ENCODE peak calls at places on chromosomes 2 and 18, in five cellular contexts. X, C, P, M and V are unnamed samples.

GRCh38 chr18:58687871-58688308 is 16.6 kb downstream of the MALT1 start:
- DNase-seq in P (no peak), X (no peak), C (no peak), M (no peak), V (no peak)

GRCh38 chr2:48733067-48733503 is 22.4 kb downstream of the LHCGR start:
- DNase-seq in X (no peak), P (peak; percentile 10), C (no peak), M (no peak), V (no peak)

GRCh38 chr18:24731981-24732380 is 271.5 kb downstream of the HRH4 start:
- DNase-seq in C (no peak), P (no peak), X (no peak), M (no peak), V (peak; percentile 25)

GRCh38 chr18:50629148-50629631 is 69.3 kb downstream of the MAPK4 start:
- DNase-seq in M (peak; percentile 38), C (no peak), X (no peak), P (peak; percentile 37), V (peak; percentile 61)

GRCh38 chr2:120442541-120442922 is 96.6 kb downstream of the INHBB start:
- DNase-seq in M (no peak), P (no peak), C (no peak), X (no peak), V (no peak)

GRCh38 chr18:49446481-49446880 is 14.0 kb downstream of the DYM start:
- DNase-seq in X (no peak), M (no peak), C (no peak), P (no peak), V (no peak)

GRCh38 chr2:127586136-127586535 is 50.7 kb downstream of the MYO7B start:
- DNase-seq in C (no peak), M (no peak), P (no peak), X (no peak), V (no peak)

GRCh38 chr2:215301994-215302393 is 9.9 kb upstream of the ATIC start:
- DNase-seq in C (no peak), X (no peak), M (no peak), P (no peak), V (no peak)

GRCh38 chr18:49021076-49021432 is 70.3 kb upstream of the SMAD7 start:
- DNase-seq in M (no peak), X (no peak), C (no peak), P (no peak), V (no peak)

GRCh38 chr2:240249423-240250149 is 109.1 kb upstream of the OTOS start:
- DNase-seq in P (no peak), C (peak; percentile 3), X (no peak), M (no peak), V (no peak)

GRCh38 chr2:102262218-102263129 is 48.9 kb upstream of the IL1RL1 start:
- DNase-seq in M (no peak), X (no peak), P (no peak), C (no peak), V (no peak)

GRCh38 chr18:48021273-48021914 is 90.9 kb upstream of the SMAD2 start:
- DNase-seq in M (no peak), P (no peak), X (no peak), C (no peak), V (no peak)

DNA sequence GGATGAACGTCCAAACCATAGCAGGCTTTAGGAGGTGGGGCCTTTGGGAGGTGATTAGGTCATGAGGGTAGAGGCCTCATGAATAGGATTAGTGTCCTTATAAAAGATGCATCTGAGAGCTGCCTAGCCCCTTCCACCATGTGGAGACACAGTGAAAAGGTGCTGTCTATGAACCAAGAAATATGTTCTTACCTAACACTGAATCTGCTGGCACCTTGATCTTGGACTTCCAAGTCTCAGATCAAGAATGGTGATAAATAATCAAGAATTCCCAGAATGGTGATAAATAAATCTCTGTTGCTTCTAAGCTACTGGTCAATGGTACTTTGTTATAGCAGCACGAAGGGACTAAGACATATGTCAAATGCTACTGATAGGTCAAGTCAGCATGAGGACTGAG is 15.1 kb upstream of the DYTN start:
- DNase-seq in M (no peak), P (no peak), C (no peak), X (no peak), V (no peak)
- H3K4me1 ChIP-seq in M (no peaks in the 10 kb centered on the region), P (no peaks in the 10 kb centered on the region), C (peaks cover 7% of the 10 kb centered on the region), X (no peaks in the 10 kb centered on the region), V (no peaks in the 10 kb centered on the region)

GRCh38 chr2:27115485-27115884 is 3.4 kb downstream of the CGREF1 start:
- DNase-seq in P (no peak), C (no peak), X (no peak), M (no peak), V (no peak)

GRCh38 chr2:27122791-27123190 is 824 bp upstream of the ABHD1 start:
- DNase-seq in P (no peak), M (no peak), X (no peak), C (no peak), V (no peak)

GRCh38 chr2:27123302-27124150 is at the start of gene ABHD1:
- DNase-seq in P (no peak), C (peak; percentile 67), X (peak; percentile 77), M (peak; percentile 60), V (no peak)

GRCh38 chr2:27117995-27118524 is 868 bp downstream of the CGREF1 start:
- DNase-seq in X (no peak), M (no peak), C (no peak), P (no peak), V (no peak)

DNA sequence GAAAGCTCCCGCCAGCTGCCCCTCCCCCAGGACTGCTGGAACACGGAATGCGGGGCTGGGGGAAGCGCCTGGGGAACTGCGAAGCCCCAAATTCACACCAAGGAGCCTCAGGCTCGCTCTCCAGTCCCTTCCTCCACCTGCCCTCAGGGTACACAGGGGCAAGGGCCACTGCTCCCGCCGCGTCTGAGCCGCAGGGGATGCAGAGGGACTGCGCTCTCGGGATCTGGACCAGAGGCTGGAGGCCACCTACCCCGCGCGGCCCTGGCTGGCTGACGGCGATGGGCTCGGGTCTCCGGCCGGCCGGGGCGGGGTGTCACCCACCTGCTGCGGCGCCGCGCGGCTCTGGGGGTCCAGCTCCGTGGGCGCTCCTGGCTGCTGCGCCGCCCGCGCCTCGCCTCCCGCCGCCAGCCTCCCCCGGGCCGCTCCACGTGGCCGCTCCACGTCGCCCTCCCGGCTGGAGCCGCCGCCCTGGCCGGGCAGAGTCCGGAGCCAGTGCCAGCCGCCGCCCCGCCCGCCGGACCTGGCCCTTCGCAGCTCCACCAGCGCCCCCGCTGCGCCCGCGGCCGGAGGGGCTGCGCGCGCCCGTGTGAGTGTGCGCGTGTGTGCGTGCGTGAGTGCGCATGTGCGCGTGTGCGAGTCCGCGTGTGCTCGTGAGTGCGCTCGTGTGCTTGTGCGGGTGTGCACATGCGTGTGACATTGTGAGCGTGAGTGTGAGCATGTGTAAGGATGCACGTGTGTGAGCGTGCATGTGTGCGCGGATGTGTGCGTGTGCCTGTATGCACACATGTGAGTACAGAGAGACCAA is at the start of gene CGREF1:
- DNase-seq in P (peak; percentile 37), M (no peak), C (no peak), X (peak; percentile 32), V (no peak)
- H3K27me3 ChIP-seq in P (peaks cover 11% of the 10 kb centered on the region), M (no peaks in the 10 kb centered on the region), C (peaks cover 3% of the 10 kb centered on the region), X (peaks cover 49% of the 10 kb centered on the region), V (peaks cover 72% of the 10 kb centered on the region)

GRCh38 chr18:10010611-10011015 is 96.8 kb downstream of the VAPA start:
- DNase-seq in P (no peak), C (peak; percentile 79), M (peak; percentile 79), X (peak; percentile 56), V (peak; percentile 50)
- H3K27ac ChIP-seq in P (no peak overlapping the region), C (peak overlapping the region; percentile 80), M (peak overlapping the region; percentile 77), X (peak overlapping the region; percentile 73), V (no peak overlapping the region)

DNA sequence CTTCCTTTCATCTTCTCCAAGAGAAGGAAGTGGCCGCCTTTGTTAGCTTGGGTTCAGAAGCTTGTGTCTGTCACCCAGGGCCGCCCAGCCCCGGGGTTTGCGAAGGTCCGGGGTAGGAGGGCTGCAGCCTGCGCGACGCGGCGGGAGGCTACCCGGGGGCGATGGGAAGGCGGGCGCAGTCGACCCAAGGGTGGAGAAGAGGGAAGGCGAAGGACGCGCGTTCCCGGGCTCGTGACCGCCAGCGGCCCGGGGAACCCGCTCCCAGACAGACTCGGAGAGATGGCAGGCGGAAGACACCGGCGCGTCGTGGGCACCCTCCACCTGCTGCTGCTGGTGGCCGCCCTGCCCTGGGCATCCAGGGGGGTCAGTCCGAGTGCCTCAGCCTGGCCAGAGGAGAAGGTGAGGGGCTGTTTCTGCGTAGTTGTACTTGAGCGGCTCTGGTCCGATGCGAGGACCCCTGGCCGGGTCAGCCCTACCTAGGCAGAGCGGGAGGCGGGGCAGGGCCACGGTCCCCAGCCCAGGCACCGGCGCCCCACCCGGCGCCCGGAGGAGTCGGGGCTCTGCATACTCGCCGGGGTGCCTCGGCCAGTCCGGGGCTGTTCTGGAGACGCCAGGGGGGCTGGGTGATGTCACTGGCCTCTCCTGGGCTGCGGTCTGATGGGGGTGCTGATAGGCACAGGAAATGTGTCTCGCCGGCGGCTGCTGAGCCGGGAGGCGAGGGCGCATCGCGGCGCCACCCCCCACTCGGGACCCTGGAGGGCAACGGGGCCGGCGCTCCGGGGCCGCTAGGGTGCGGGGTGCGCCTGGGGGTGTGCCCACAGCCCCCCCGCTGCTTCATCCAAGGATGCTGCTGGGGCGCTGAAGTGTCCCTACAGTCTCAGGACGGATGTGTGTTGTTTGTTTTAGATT is at the start of gene QPCT:
- DNase-seq in P (peak; percentile 43), C (peak; percentile 48), M (peak; percentile 53), X (peak; percentile 69), V (no peak)
- H3K4me1 ChIP-seq in P (no peaks in the 10 kb centered on the region), C (peaks cover 7% of the 10 kb centered on the region), M (peaks cover 14% of the 10 kb centered on the region), X (peaks cover 15% of the 10 kb centered on the region), V (peaks cover 3% of the 10 kb centered on the region)